ENCODE peak calls at places on chromosomes 16 and 17, in five cellular contexts. D is GM12864, F is astrocyte of the cerebellum, T is choroid plexus epithelial cell, S is body of pancreas. V is an unnamed sample.

GRCh38 chr16:9039208-9039607 is 52.2 kb upstream of the HAPSTR1 start:
- DNase-seq in D (no peak), F (no peak), T (peak), S (no peak), V (no peak)

GRCh38 chr17:77528516-77529327 is 388.0 kb downstream of the SEC14L1 start:
- DNase-seq in D (no peak), F (no peak), T (no peak), S (no peak), V (no peak)

GRCh38 chr17:59493867-59494266 is 71.5 kb upstream of the DHX40 start:
- DNase-seq in D (no peak), F (no peak), T (no peak), S (no peak), V (no peak)

GRCh38 chr17:13107726-13108235 is 90.0 kb upstream of the ELAC2 start:
- DNase-seq in D (no peak), F (no peak), T (no peak), S (no peak), V (no peak)

GRCh38 chr17:72407336-72408121 is 286.7 kb downstream of the SOX9 start:
- DNase-seq in D (no peak), F (peak), T (peak), S (peak), V (peak)

GRCh38 chr17:33941744-33942143 is 313.3 kb upstream of the CCL2 start:
- DNase-seq in D (no peak), F (no peak), T (no peak), S (peak), V (no peak)

GRCh38 chr16:27515874-27516353 is 33.8 kb downstream of the GTF3C1 start:
- DNase-seq in D (no peak), F (no peak), T (peak), S (peak), V (no peak)

GRCh38 chr17:34254651-34255380 is at the start of gene CCL2:
- DNase-seq in D (no peak), F (no peak), T (peak), S (peak), V (peak)

GRCh38 chr16:2143874-2144485 is 4.4 kb upstream of the RAB26 start:
- DNase-seq in D (no peak), F (no peak), T (no peak), S (no peak), V (no peak)

GRCh38 chr16:27721548-27722265 is 171.8 kb downstream of the KATNIP start:
- DNase-seq in D (no peak), F (no peak), T (peak), S (peak), V (peak)

GRCh38 chr17:81346090-81346907 is 49.0 kb upstream of the BAHCC1 start:
- DNase-seq in D (peak), F (peak), T (peak), S (peak), V (peak)

GRCh38 chr17:61579382-61579781 is 11.6 kb downstream of the NACA2 start:
- DNase-seq in D (no peak), F (no peak), T (no peak), S (no peak), V (no peak)

GRCh38 chr16:85563515-85564276 is 49.4 kb upstream of the GSE1 start:
- DNase-seq in D (no peak), F (no peak), T (peak), S (peak), V (no peak)

GRCh38 chr16:30185683-30186421 is 2.5 kb downstream of the CORO1A start:
- DNase-seq in D (peak), F (no peak), T (no peak), S (peak), V (no peak)

GRCh38 chr16:28829747-28830146 is 6.9 kb downstream of the ATXN2L start:
- DNase-seq in D (no peak), F (no peak), T (no peak), S (no peak), V (no peak)

GRCh38 chr17:32319548-32319905 is 22.4 kb downstream of the C17orf75 start:
- DNase-seq in D (no peak), F (peak), T (peak), S (peak), V (no peak)

GRCh38 chr17:61309857-61310256 is 89.8 kb upstream of the TBX2 start:
- DNase-seq in D (no peak), F (peak), T (peak), S (no peak), V (no peak)

GRCh38 chr17:69093279-69093789 is 32.6 kb upstream of the ABCA9 start:
- DNase-seq in D (no peak), F (no peak), T (peak), S (peak), V (no peak)

GRCh38 chr17:20988896-20989295 is 53.9 kb downstream of the USP22 start:
- DNase-seq in D (no peak), F (no peak), T (no peak), S (no peak), V (no peak)

GRCh38 chr16:81905277-81905676 is 106.0 kb downstream of the SDR42E1 start:
- DNase-seq in D (no peak), F (no peak), T (no peak), S (no peak), V (no peak)

GRCh38 chr17:20214807-20215206 is 205.6 kb downstream of the SPECC1 start:
- DNase-seq in D (no peak), F (no peak), T (no peak), S (no peak), V (no peak)

GRCh38 chr16:53960954-53961616 is 257.1 kb downstream of the FTO start:
- DNase-seq in D (no peak), F (no peak), T (no peak), S (no peak), V (no peak)

GRCh38 chr17:78359936-78360370 is at the start of gene SOCS3:
- DNase-seq in D (peak), F (no peak), T (peak), S (peak), V (peak)

GRCh38 chr17:12627177-12627629 is 38.5 kb upstream of the MYOCD start:
- DNase-seq in D (no peak), F (peak), T (peak), S (peak), V (peak)

GRCh38 chr16:24973771-24974461 is 41.3 kb downstream of the ARHGAP17 start:
- DNase-seq in D (no peak), F (no peak), T (no peak), S (no peak), V (no peak)

GRCh38 chr17:21042434-21043295 is at the start of gene USP22:
- DNase-seq in D (peak), F (no peak), T (no peak), S (peak), V (no peak)

GRCh38 chr17:19424934-19425868 is 14.2 kb downstream of the RNF112 start:
- DNase-seq in D (no peak), F (no peak), T (no peak), S (no peak), V (no peak)

GRCh38 chr17:66493283-66494019 is 191.0 kb downstream of the PRKCA start:
- DNase-seq in D (no peak), F (no peak), T (peak), S (no peak), V (no peak)

GRCh38 chr16:89118361-89119061 is 24.9 kb downstream of the ACSF3 start:
- DNase-seq in D (no peak), F (peak), T (no peak), S (no peak), V (no peak)

GRCh38 chr17:57555636-57556175 is 189.4 kb downstream of the CCDC182 start:
- DNase-seq in D (no peak), F (no peak), T (no peak), S (no peak), V (no peak)

GRCh38 chr17:67491678-67492019 is 114.6 kb downstream of the PITPNC1 start:
- DNase-seq in D (no peak), F (no peak), T (no peak), S (no peak), V (no peak)

GRCh38 chr17:68674271-68674925 is 73.2 kb upstream of the FAM20A start:
- DNase-seq in D (no peak), F (no peak), T (no peak), S (no peak), V (no peak)

GRCh38 chr16:22075043-22075757 is 17.1 kb upstream of the VWA3A start:
- DNase-seq in D (no peak), F (no peak), T (peak), S (no peak), V (no peak)

GRCh38 chr16:74735554-74735953 is 34.9 kb upstream of the MLKL start:
- DNase-seq in D (no peak), F (no peak), T (no peak), S (no peak), V (no peak)

GRCh38 chr17:67055041-67055443 is 10.7 kb downstream of the CACNG1 start:
- DNase-seq in D (no peak), F (no peak), T (no peak), S (no peak), V (no peak)

GRCh38 chr16:87552772-87553171 is 49.5 kb upstream of the JPH3 start:
- DNase-seq in D (no peak), F (no peak), T (peak), S (no peak), V (no peak)

GRCh38 chr17:58344047-58344790 is 7.8 kb downstream of the SUPT4H1 start:
- DNase-seq in D (peak), F (no peak), T (peak), S (no peak), V (no peak)

GRCh38 chr17:81528651-81529436 is 667 bp downstream of the FSCN2 start:
- DNase-seq in D (no peak), F (no peak), T (no peak), S (peak), V (no peak)

DNA sequence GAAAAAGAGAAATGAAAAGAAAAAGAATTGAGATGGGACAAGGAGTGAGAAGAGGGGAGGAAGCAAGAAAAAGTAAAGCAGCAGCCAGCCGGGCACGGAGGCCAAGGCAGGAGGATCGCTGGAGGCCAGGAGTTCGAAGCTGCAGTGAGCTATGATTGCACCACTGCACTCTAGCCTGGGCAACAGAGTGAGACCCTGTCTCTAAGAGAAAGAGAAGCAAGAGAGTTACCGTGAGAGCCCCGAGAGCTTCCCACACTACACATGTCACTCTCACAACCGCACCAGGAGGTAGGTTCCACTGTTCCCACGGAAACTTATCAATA is 18.8 kb upstream of the LITAF start:
- DNase-seq in D (no peak), F (no peak), T (no peak), S (no peak), V (no peak)
- TF ChIP-seq CTCF in D (no peak), F (no peak), T (no peak), S (no peak), V (no peak)

DNA sequence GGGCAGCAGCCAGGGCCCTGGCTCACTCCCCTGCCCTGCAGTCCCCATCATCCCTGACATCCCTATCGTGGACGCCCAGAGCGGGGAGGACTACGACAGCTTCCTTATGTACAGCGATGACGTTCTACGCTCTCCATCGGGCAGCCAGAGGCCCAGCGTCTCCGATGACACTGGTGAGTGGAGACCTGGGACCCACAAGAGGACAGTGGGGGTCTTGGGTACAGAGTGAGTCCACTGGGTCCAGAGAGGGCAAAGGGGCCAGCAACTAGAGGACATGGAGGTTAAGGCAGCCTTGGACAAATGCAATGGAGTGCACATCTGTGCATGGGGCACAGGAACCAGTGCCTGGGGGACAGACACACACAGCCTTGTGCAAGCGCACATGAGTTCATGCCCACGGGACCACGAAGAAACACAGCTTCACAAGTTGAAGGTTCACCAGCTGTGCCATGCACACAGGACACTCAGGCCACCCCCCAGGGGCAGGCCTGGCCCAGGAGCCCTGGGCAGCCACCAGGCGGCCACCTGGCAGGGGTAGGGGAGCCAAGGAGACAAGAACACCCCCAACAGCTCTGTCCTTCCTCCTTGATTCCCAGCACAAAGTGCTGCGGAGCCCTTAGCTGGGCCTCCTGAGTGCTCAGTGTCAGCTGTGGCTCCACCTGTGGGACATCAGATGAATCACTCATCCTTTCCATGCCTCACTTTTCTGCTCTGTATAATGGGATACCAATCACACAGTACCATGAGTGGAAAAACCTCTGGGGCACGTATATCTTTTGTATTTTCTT is 12.4 kb downstream of the GALK1 start:
- DNase-seq in D (no peak), F (no peak), T (no peak), S (no peak), V (no peak)
- TF ChIP-seq CTCF in D (peak), F (no peak), T (no peak), S (no peak), V (no peak)

GRCh38 chr17:17387461-17388362 is 84.5 kb downstream of the NT5M start:
- DNase-seq in D (no peak), F (no peak), T (no peak), S (peak), V (no peak)
- TF ChIP-seq CTCF in D (peak), F (peak), T (peak), S (peak), V (no peak)

GRCh38 chr16:69712914-69713581 is 13.3 kb downstream of the NQO1 start:
- DNase-seq in D (no peak), F (no peak), T (no peak), S (no peak), V (no peak)
- TF ChIP-seq CTCF in D (no peak), F (no peak), T (peak), S (no peak), V (no peak)

GRCh38 chr16:23803591-23804123 is 32.1 kb upstream of the PRKCB start:
- DNase-seq in D (no peak), F (no peak), T (peak), S (peak), V (no peak)
- TF ChIP-seq CTCF in D (peak), F (peak), T (peak), S (peak), V (peak)

GRCh38 chr16:20349615-20350014 is 2.9 kb downstream of the UMOD start:
- DNase-seq in D (no peak), F (no peak), T (no peak), S (no peak), V (no peak)
- TF ChIP-seq CTCF in D (no peak), F (no peak), T (no peak), S (no peak), V (no peak)

GRCh38 chr16:56282455-56282854 is 91.2 kb downstream of the GNAO1 start:
- DNase-seq in D (no peak), F (no peak), T (no peak), S (no peak), V (no peak)
- TF ChIP-seq CTCF in D (no peak), F (no peak), T (no peak), S (no peak), V (no peak)

V was measured in AG09319.